ENCODE peak calls at places on chromosomes 2 and 18, in five cellular contexts. T is K562, U is HepG2, R is GM12878, V is SK-N-SH. P is an unnamed sample.

GRCh38 chr2:133846476-133846875 is 278.2 kb upstream of the NCKAP5 start:
- DNase-seq in T (no peak), U (no peak), R (no peak), V (no peak), P (no peak)

GRCh38 chr2:236674646-236675045 is 105.0 kb downstream of the ACKR3 start:
- DNase-seq in T (no peak), U (no peak), R (no peak), V (no peak), P (no peak)

GRCh38 chr2:74849228-74849892 is 15.4 kb downstream of the HK2 start:
- DNase-seq in T (no peak), U (no peak), R (peak; percentile 62), V (no peak), P (no peak)

GRCh38 chr2:119888673-119889072 is 124.2 kb upstream of the EPB41L5 start:
- DNase-seq in T (no peak), U (no peak), R (no peak), V (no peak), P (no peak)

GRCh38 chr2:219570194-219570923 is 980 bp downstream of the OBSL1 start:
- DNase-seq in T (peak; percentile 38), U (no peak), R (no peak), V (peak; percentile 83), P (peak; percentile 53)

GRCh38 chr2:120699292-120699691 is 36.4 kb upstream of the GLI2 start:
- DNase-seq in T (no peak), U (no peak), R (no peak), V (no peak), P (no peak)

GRCh38 chr2:149098722-149099121 is 60.2 kb downstream of the LYPD6B start:
- DNase-seq in T (no peak), U (no peak), R (no peak), V (no peak), P (no peak)

GRCh38 chr2:71925268-71926097 is 222.2 kb downstream of the CYP26B1 start:
- DNase-seq in T (no peak), U (no peak), R (no peak), V (no peak), P (peak; percentile 7)

GRCh38 chr2:138237657-138238384 is 263.7 kb upstream of the SPOPL start:
- DNase-seq in T (no peak), U (no peak), R (no peak), V (no peak), P (no peak)

GRCh38 chr2:127226520-127227263 is 6.6 kb upstream of the CYP27C1 start:
- DNase-seq in T (no peak), U (peak; percentile 33), R (peak; percentile 36), V (no peak), P (no peak)

GRCh38 chr2:128715360-128715759 is 396.7 kb upstream of the HS6ST1 start:
- DNase-seq in T (no peak), U (no peak), R (no peak), V (no peak), P (no peak)

GRCh38 chr2:176178807-176179271 is 9.6 kb upstream of the HOXD1 start:
- DNase-seq in T (no peak), U (no peak), R (no peak), V (no peak), P (no peak)

GRCh38 chr2:205408690-205409089 is 273.6 kb upstream of the NRP2 start:
- DNase-seq in T (no peak), U (no peak), R (no peak), V (peak; percentile 12), P (no peak)

GRCh38 chr2:218405365-218406208 is 5.9 kb downstream of the CTDSP1 start:
- DNase-seq in T (no peak), U (no peak), R (no peak), V (peak; percentile 42), P (no peak)

GRCh38 chr18:59323931-59324622 is 5.6 kb upstream of the CPLX4 start:
- DNase-seq in T (no peak), U (no peak), R (no peak), V (no peak), P (no peak)

GRCh38 chr2:47193607-47194006 is 38.5 kb upstream of the STPG4 start:
- DNase-seq in T (no peak), U (no peak), R (no peak), V (no peak), P (no peak)

GRCh38 chr2:47187124-47187523 is 32.0 kb upstream of the STPG4 start:
- DNase-seq in T (no peak), U (no peak), R (no peak), V (no peak), P (no peak)

GRCh38 chr2:47194410-47194809 is 39.3 kb upstream of the STPG4 start:
- DNase-seq in T (no peak), U (no peak), R (no peak), V (no peak), P (no peak)

GRCh38 chr2:47190188-47190818 is 35.2 kb upstream of the STPG4 start:
- DNase-seq in T (no peak), U (no peak), R (no peak), V (no peak), P (no peak)

GRCh38 chr2:47189635-47190034 is 34.5 kb upstream of the STPG4 start:
- DNase-seq in T (no peak), U (no peak), R (no peak), V (no peak), P (no peak)
- TF ChIP-seq FOXM1 in T (no peak), U (no peak), R (no peak), V (no peak), P (no peak)

GRCh38 chr2:147989809-147990403 is 30.6 kb downstream of the ORC4 start:
- DNase-seq in T (peak; percentile 11), U (peak; percentile 47), R (peak; percentile 31), V (peak; percentile 39), P (peak; percentile 32)
- TF ChIP-seq FOXM1 in T (no peak), U (no peak), R (peak; percentile 28), V (no peak), P (no peak)

DNA sequence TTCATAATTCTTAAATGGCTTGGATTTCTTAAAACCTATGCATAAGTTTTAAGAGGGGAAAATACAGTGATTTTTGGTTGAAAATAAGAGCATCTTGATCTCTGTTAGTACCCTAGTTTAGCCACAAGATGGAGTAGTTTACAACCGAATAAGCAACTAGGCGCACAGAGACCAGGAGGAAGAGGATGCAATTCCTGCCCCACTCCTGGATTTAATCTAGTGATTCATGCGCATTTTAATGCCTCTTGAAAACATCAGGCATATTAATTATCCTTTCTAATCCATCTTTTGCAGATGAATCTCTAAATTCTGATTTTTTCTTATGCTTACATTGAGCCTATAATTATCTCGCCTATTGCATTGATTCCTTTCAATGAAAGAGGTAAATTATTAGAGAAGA is 76.7 kb downstream of the MRPS9 start:
- DNase-seq in T (peak; percentile 70), U (peak; percentile 70), R (no peak), V (peak; percentile 81), P (peak; percentile 61)
- TF ChIP-seq FOXM1 in T (no peak), U (no peak), R (no peak), V (no peak), P (no peak)

GRCh38 chr2:31889044-31889443 is 121.8 kb downstream of the MEMO1 start:
- DNase-seq in T (no peak), U (no peak), R (no peak), V (no peak), P (no peak)
- TF ChIP-seq FOXM1 in T (no peak), U (no peak), R (no peak), V (no peak), P (no peak)

GRCh38 chr18:76483780-76484179 is 11.3 kb downstream of the ZNF516 start:
- DNase-seq in T (no peak), U (no peak), R (no peak), V (no peak), P (no peak)

GRCh38 chr18:76484749-76485387 is 10.2 kb downstream of the ZNF516 start:
- DNase-seq in T (no peak), U (no peak), R (no peak), V (no peak), P (no peak)

GRCh38 chr18:76482267-76482666 is 12.8 kb downstream of the ZNF516 start:
- DNase-seq in T (no peak), U (no peak), R (no peak), V (no peak), P (no peak)

GRCh38 chr18:76480913-76481312 is 14.1 kb downstream of the ZNF516 start:
- DNase-seq in T (no peak), U (peak; percentile 24), R (no peak), V (no peak), P (no peak)

DNA sequence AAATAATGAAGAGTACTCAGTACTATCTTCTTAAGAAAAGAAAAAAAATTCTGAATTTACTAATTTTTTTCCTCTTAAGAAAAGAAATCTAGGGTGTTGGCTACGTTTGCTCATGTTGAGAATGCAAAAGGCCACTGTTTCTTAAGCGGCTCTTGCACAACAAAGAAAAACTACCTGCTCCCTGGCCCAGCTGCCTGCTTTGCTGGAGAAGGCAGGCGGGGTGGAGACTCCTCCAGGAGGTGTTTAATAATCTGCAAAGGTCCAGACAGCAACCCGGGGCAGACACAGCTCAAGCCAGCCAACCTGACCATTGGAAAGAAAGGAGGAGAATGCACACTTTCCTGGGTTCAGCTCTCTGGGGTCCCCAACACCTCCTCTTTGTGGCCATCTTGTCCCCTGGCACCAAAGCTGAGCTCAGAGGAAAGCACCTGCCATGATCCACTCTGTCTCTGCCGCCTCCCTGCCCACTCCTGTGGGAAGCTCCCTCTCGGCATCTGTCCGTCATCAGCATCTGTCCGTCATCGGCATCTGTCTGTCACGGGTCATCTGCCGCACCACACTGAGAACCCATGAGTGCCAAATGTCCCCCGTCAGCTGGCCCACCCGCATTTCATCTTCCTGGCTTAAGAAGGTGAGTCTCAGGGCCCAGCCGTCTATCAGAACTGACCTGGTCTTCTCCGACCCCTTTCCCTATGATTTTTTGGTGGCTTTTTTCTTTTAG is 11.9 kb downstream of the ZNF516 start:
- DNase-seq in T (no peak), U (no peak), R (no peak), V (no peak), P (no peak)
- TF ChIP-seq FOXM1 in T (no peak), U (no peak), R (no peak), V (no peak), P (no peak)

P was measured in HEK293T.